ENCODE peak calls at places on chromosomes 13 and 19, in five cellular contexts. Q is activated CD4-positive, alpha-beta T cell treated with anti-CD3 and anti-CD28 coated beads for 24 hours; X is HEK293T; R is pancreas; N is H54. K is an unnamed sample.

GRCh38 chr13:20512042-20512683 is 13.5 kb downstream of the CRYL1 start:
- DNase-seq in N (no peak), X (no peak), Q (no peak), R (no peak), K (peak; percentile 40)

GRCh38 chr13:59570204-59570603 is 593.5 kb downstream of the DIAPH3 start:
- DNase-seq in N (no peak), R (no peak), X (no peak), Q (no peak), K (no peak)

GRCh38 chr19:46946090-46946489 is 73.5 kb upstream of the NPAS1 start:
- DNase-seq in Q (no peak), N (no peak), R (no peak), X (no peak), K (no peak)

GRCh38 chr13:102508411-102508810 is 88.4 kb upstream of the TPP2 start:
- DNase-seq in X (no peak), Q (no peak), N (no peak), R (no peak), K (no peak)

GRCh38 chr13:67966065-67966464 is 735.9 kb upstream of the PCDH9 start:
- DNase-seq in Q (no peak), N (no peak), X (no peak), R (no peak), K (no peak)

GRCh38 chr13:96178759-96179158 is 88.9 kb downstream of the HS6ST3 start:
- DNase-seq in X (no peak), R (no peak), Q (no peak), N (no peak), K (no peak)

GRCh38 chr13:63085851-63086250 is 1670.2 kb upstream of the PCDH20 start:
- DNase-seq in R (no peak), Q (no peak), N (no peak), X (no peak), K (no peak)

GRCh38 chr13:44385401-44385800 is 11.8 kb downstream of the SERP2 start:
- DNase-seq in Q (no peak), N (no peak), X (no peak), R (no peak), K (no peak)

GRCh38 chr13:79340490-79340889 is 65.6 kb downstream of the RBM26 start:
- DNase-seq in Q (no peak), X (no peak), R (no peak), N (no peak), K (no peak)

GRCh38 chr19:39166571-39167391 is 30.0 kb upstream of the NCCRP1 start:
- DNase-seq in X (no peak), R (peak; percentile 89), Q (no peak), N (no peak), K (no peak)

GRCh38 chr13:44795176-44795575 is 194.1 kb downstream of the NUFIP1 start:
- DNase-seq in R (no peak), X (no peak), N (no peak), Q (no peak), K (no peak)

GRCh38 chr19:12544401-12544876 is 6.8 kb downstream of the ZNF564 start:
- DNase-seq in R (no peak), Q (no peak), X (no peak), N (no peak), K (no peak)

GRCh38 chr19:43820098-43820860 is 6.8 kb upstream of the ZNF283 start:
- DNase-seq in R (no peak), X (no peak), N (no peak), Q (peak; percentile 7), K (no peak)

GRCh38 chr13:110265682-110266430 is 41.1 kb downstream of the COL4A1 start:
- DNase-seq in Q (no peak), R (no peak), N (no peak), X (no peak), K (no peak)

GRCh38 chr13:37595162-37595561 is 3.4 kb downstream of the POSTN start:
- DNase-seq in R (no peak), X (no peak), N (no peak), Q (no peak), K (no peak)

GRCh38 chr19:31548941-31549340 is 199.7 kb upstream of the TSHZ3 start:
- DNase-seq in R (no peak), X (peak; percentile 16), Q (no peak), N (no peak), K (peak; percentile 29)

GRCh38 chr13:36552334-36552733 is 120.0 kb downstream of the CCNA1 start:
- DNase-seq in Q (no peak), N (no peak), X (no peak), R (no peak), K (no peak)

GRCh38 chr13:53198017-53198416 is 169.4 kb downstream of the OLFM4 start:
- DNase-seq in X (no peak), N (no peak), R (no peak), Q (no peak), K (no peak)

GRCh38 chr19:50779504-50780457 is 9.5 kb downstream of the GPR32 start:
- DNase-seq in R (no peak), Q (no peak), X (no peak), N (no peak), K (no peak)

GRCh38 chr13:28542804-28543203 is 47.9 kb upstream of the FLT1 start:
- DNase-seq in R (no peak), Q (no peak), X (no peak), N (no peak), K (no peak)